ENCODE peak calls at places on chromosomes 16 and 17, in seven cellular contexts. K is Caco-2, Z is cardiac muscle cell, V is neuronal stem cell, P is left lung, Q is HAP-1, G is HepG2. X is an unnamed sample. For H3K4me1, the result is how much of the 10 kb centered on the place peaks cover.

GRCh38 chr17:39739020-39739884 is 1.5 kb downstream of the GRB7 start:
- DNase-seq in Z (no peak), V (no peak), P (peak), Q (no peak), K (peak), G (peak), X (peak)

GRCh38 chr17:1782171-1782567 is 20.3 kb downstream of the SERPINF1 start:
- DNase-seq in P (no peak), V (no peak), G (no peak), K (no peak), Q (no peak), Z (no peak), X (peak)

GRCh38 chr16:57297856-57298255 is 13.4 kb upstream of the PLLP start:
- DNase-seq in Z (no peak), V (no peak), G (no peak), K (no peak), Q (peak), P (no peak), X (peak)

GRCh38 chr17:4956493-4957061 is 5.7 kb downstream of the ENO3 start:
- DNase-seq in P (no peak), Q (no peak), G (no peak), V (no peak), K (no peak), Z (no peak), X (no peak)

GRCh38 chr16:1915732-1916653 is 2.2 kb downstream of the HS3ST6 start:
- DNase-seq in Q (no peak), K (no peak), G (no peak), V (no peak), P (no peak), Z (no peak), X (no peak)

GRCh38 chr17:17018612-17019429 is 23.4 kb upstream of the MPRIP start:
- DNase-seq in V (no peak), K (peak), G (no peak), Q (no peak), Z (no peak), P (peak), X (no peak)

GRCh38 chr16:8721693-8722348 is 47.4 kb downstream of the ABAT start:
- DNase-seq in P (no peak), Q (peak), K (no peak), G (no peak), V (no peak), Z (no peak), X (no peak)

GRCh38 chr16:23124315-23124714 is 24.9 kb downstream of the USP31 start:
- DNase-seq in G (no peak), Z (peak), P (no peak), K (no peak), V (no peak), Q (no peak), X (no peak)

GRCh38 chr16:4288148-4288921 is 15.5 kb upstream of the TFAP4 start:
- DNase-seq in Q (peak), G (peak), V (peak), Z (peak), P (peak), K (peak), X (peak)

GRCh38 chr17:45722161-45722560 is 62.0 kb upstream of the CRHR1 start:
- DNase-seq in P (no peak), Q (no peak), V (no peak), K (peak), Z (peak), G (peak), X (no peak)

GRCh38 chr17:82239401-82239925 is 10.6 kb downstream of the SLC16A3 start:
- DNase-seq in K (no peak), Z (no peak), Q (no peak), P (no peak), V (no peak), G (no peak), X (no peak)

GRCh38 chr17:82238562-82239201 is 9.8 kb downstream of the SLC16A3 start:
- DNase-seq in Q (no peak), Z (peak), K (no peak), G (no peak), P (peak), V (no peak), X (peak)

GRCh38 chr17:82236142-82236971 is 7.5 kb downstream of the SLC16A3 start:
- DNase-seq in K (peak), Q (no peak), G (peak), V (peak), Z (peak), P (peak), X (peak)

GRCh38 chr17:82237083-82237745 is 8.4 kb downstream of the SLC16A3 start:
- DNase-seq in P (no peak), Q (no peak), Z (no peak), G (no peak), V (no peak), K (no peak), X (no peak)

DNA sequence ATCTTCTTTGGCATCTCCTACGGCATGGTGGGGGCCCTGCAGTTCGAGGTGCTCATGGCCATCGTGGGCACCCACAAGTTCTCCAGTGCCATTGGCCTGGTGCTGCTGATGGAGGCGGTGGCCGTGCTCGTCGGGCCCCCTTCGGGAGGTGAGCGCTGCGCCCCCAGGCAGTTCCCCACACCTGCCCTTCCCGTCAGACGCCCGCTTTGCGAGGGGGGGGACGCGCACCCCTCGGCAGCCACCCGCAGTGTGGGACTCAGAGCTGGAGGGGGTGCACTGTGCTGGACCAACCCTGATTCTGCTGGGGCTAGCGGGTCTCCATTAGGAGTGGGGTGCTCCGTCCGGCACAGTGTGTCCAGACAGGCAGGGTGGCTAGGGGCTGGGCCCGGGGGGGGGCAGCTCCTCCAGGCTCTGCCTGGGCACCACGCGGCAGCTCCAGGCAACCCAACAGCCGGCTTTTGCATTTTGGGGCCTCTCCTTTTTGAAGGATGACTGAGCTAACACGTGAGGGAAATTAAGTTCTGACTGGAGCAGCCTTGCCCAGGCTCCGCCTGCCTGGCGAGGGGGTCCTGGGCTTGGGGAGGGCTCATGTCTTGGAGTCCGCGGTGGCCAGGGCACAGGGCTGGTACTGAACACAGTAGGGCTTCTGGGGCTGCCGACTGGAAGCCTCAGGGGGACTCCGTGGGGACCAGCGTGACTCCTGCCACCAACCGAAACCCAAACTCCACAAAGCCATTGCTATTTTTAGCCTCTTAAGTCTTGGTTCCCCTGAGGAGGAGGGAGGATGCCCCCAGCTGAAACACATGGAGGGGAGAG is 9.1 kb downstream of the SLC16A3 start:
- DNase-seq in V (no peak), Z (no peak), Q (no peak), P (no peak), K (no peak), G (no peak), X (peak)
- H3K4me1 ChIP-seq in V (under half), Z (half or more), Q (under half), P (half or more), K (under half), G (half or more), X (under half)

DNA sequence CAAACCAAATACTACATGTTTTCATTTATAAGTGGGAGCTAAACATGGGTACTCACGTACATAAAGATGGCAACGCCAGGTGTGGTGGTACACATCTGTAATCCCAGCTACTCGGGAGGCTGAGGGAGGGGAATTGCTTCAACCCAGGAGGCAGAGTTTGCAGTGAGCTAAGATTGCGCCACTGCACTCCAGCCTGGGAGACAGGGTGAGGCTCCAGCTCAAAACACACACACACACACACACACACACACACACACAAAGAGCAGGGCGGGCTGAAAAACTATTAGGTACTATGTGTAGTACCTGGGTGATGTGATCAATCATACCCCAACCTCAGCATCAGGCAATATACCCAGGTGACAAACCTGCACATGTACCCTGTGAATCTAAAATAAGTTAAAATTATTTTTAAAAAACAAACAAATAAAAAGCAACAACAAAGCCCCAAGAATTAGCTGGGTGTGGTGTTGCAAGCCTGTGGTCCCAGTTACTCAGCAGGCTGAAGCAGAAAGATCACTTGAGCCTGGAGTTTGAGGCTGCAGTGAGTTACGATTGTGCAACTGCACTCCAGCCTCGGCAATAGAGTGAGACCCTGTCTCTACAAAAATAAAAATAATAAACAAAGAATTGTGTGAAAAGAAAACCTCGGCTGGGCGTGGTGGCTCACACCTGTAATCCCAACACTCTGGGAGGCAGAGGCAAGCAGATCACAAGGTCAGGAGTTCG is 11.9 kb upstream of the FAAP100 start:
- DNase-seq in G (no peak), V (no peak), Z (peak), P (no peak), K (no peak), Q (no peak), X (no peak)
- H3K4me3 ChIP-seq in G (no peak), V (no peak), Z (no peak), P (no peak), K (no peak), Q (no peak), X (no peak)

DNA sequence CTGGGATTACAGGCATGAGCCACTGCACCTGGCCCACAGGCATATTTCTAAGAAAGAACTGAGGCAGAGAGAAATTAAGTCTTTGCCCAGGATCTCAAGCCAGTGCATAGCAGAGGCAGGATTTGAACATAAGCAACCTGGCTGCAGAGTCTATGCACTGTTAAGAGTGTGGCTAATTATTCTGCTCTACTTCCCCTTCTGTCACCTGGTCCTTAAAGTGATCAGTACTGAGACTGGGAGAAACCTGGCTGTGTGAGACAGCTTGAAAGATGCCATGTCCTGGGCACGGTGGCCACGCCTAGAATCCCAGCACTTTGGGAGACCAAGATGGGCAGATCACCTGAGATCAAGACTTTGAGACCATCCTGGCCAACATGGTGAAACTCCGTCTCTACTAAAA is 58.1 kb downstream of the IQCK start:
- DNase-seq in Q (no peak), P (no peak), Z (no peak), K (no peak), V (no peak), G (no peak), X (no peak)
- H3K4me1 ChIP-seq in Q (under half), P (under half), Z (under half), K (under half), V (under half), G (under half), X (under half)

GRCh38 chr17:63474914-63475460 is 1.9 kb upstream of the ACE start:
- DNase-seq in V (no peak), Q (no peak), K (no peak), Z (no peak), G (no peak), P (no peak), X (no peak)

GRCh38 chr17:63477471-63478440 is 895 bp downstream of the ACE start:
- DNase-seq in K (no peak), G (no peak), Q (no peak), P (no peak), Z (peak), V (no peak), X (no peak)

GRCh38 chr17:63475491-63476412 is 1.1 kb upstream of the ACE start:
- DNase-seq in G (no peak), Q (no peak), K (no peak), P (no peak), V (no peak), Z (no peak), X (no peak)

GRCh38 chr17:63476857-63477470 is at the start of gene ACE:
- DNase-seq in Q (peak), P (no peak), V (no peak), G (no peak), K (peak), Z (peak), X (no peak)

DNA sequence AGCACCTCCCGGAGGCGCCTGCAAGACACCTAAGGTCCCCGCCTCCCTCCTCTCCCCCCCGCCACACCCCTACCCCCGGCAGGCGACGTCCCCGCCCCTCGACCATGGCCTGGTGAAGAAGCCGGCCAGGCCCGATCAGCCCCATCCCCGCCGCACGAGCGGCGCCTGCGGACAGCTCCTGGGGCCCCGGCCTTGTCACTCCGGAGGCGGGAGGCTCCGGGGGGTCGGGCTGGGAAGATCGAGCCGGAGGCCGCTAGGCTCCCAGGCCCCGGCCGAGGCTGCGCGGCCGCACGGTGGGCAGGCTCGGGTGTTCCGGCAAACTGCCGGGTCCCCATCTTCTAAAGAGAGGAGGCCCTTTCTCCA is 386 bp upstream of the ACE start:
- DNase-seq in G (no peak), Z (peak), P (no peak), K (peak), Q (peak), V (peak), X (no peak)
- H3K4me3 ChIP-seq in G (peak), Z (peak), P (peak), K (peak), Q (peak), V (peak), X (peak)

DNA sequence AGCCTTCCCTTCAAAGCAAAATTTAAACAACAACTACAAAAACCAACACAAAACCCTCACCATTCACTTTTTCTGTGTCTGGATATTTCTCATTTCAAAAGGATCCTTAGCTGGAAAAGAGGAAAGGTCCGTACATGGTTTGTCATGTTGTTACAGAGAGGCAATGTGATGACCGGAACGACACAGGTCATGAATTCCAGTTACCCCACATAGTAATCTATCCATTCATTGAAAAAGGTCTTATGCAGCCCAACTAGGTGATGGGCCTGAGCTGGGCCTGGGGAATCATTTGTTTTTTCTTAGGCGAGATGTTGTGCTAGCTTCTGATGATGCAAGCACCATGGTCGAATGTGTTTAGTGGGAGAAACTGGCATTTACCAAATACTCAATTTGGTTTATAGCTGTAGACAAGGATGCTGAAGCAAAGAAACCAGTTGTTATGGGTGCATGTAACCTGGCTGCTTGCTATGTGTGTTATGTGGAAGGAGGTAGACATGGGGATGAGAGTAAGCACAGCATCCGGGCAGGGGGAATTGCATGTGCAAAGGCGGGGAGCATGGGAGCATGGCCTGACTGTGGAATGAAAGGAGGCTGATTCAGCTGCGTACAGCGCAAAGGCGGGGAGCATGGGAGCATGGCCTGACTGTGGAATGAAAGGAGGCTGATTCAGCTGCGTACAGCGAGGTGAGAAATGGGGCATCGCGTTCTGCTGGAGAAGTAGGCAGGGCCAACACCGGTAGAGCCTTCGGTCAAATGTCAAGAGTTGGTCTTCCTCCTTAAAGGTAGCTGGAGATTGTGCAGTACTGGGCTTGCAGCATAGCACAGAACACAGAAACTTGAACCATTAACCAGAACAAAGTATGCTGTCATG is 269.7 kb upstream of the MAF start:
- DNase-seq in G (no peak), Z (no peak), K (no peak), Q (no peak), P (no peak), V (no peak), X (no peak)
- H3K4me1 ChIP-seq in G (under half), Z (under half), K (under half), Q (under half), P (under half), V (under half), X (under half)

DNA sequence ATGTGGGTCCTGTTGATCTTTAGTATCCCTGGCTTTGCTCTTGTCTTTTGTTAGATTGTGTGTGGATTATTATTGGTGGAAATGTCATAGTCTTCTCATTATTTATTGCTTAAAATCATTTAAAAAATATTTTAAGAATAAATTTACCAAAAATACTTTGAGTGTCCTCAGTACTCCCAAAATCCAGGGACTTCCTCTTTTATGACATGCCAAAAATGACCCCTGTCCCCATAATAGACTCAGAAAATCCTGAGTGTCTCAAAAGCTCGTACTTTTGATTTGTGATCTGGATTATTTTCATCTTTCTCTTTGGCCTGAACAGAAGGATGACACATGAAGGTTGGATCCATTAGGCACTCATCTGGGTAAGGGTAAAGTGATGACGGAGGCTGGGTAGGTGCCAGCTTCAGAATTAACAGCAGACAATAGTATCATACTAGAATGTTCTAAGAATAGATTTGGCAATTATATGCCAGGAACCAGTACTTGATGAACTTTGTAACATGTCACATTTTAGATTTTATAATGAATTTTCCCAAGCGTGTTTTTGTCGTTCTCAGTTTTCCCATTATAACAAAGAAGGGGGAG is 602.2 kb upstream of the CDH8 start:
- DNase-seq in Q (no peak), Z (no peak), V (no peak), P (no peak), G (no peak), K (no peak), X (no peak)
- H3K4me3 ChIP-seq in Q (no peak), Z (no peak), V (no peak), P (no peak), G (no peak), K (no peak), X (no peak)

GRCh38 chr17:8063761-8064589 is 23.5 kb downstream of the ALOX12B start:
- DNase-seq in K (no peak), Z (no peak), V (no peak), P (no peak), Q (no peak), G (no peak), X (peak)

GRCh38 chr17:8062807-8063483 is 24.1 kb downstream of the ALOX15B start:
- DNase-seq in Z (no peak), K (no peak), P (no peak), V (no peak), G (no peak), Q (no peak), X (no peak)

GRCh38 chr17:8062435-8062806 is 23.6 kb downstream of the ALOX15B start:
- DNase-seq in K (no peak), Q (no peak), Z (peak), G (no peak), V (no peak), P (no peak), X (no peak)

GRCh38 chr17:8066841-8067775 is 20.4 kb downstream of the ALOX12B start:
- DNase-seq in K (no peak), P (no peak), Z (no peak), V (no peak), G (no peak), Q (no peak), X (peak)

DNA sequence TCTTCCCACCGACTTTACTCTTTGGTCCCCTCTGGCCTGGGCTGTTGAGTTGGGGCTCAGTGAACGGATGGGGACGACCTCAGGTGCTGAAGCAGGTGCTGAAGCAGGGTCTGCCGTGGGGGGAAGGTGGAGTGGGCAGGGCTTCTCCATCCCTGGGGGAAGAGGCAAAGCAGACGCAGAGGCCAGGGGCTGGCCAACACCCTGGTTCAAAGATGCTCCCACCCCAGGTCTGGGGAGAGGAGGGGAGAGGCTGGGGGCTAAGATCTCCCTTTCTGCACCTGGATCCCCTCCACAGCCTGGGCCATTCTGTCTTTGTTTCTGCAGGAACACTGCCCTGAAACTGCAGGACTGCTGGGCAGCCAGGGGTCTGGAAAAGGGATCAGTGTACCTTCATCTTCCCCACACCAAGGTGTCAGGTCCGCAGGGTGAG is 22.9 kb downstream of the ALOX12B start:
- DNase-seq in V (no peak), K (no peak), P (no peak), Q (no peak), Z (no peak), G (no peak), X (peak)
- H3K4me1 ChIP-seq in V (under half), K (under half), P (under half), Q (under half), Z (under half), G (under half), X (under half)

X was measured in aorta.